ENCODE peak calls at places on chromosomes 4 and X, in five cellular contexts. F is NCI-H1694 treated with DMSO at 0.1 percent for 48 hours; H is T-helper 2 cell; A is stimulated activated CD8-positive, alpha-beta memory T cell treated with anti-CD3 and anti-CD28 coated beads, Interleukin-15, amount 100 ng/mL, for 24 hours; P is Caki2. S is an unnamed sample.

GRCh38 chr4:128831526-128832252 is 22.2 kb downstream of the JADE1 start:
- DNase-seq in F (no peak), A (no peak), P (peak), H (no peak), S (no peak)

GRCh38 chr4:89769856-89770255 is 67.1 kb downstream of the SNCA start:
- DNase-seq in F (no peak), H (no peak), P (no peak), A (no peak), S (no peak)

GRCh38 chr4:188976644-188977115 is 837.4 kb downstream of the TRIML1 start:
- DNase-seq in H (no peak), F (no peak), A (no peak), P (peak), S (no peak)

GRCh38 chrX:103879339-103879738 is 47.3 kb upstream of the RAB9B start:
- DNase-seq in F (no peak), A (no peak), P (peak), H (no peak), S (no peak)

GRCh38 chrX:106948641-106949040 is 28.4 kb downstream of the CLDN2 start:
- DNase-seq in P (no peak), A (no peak), H (no peak), F (no peak), S (no peak)

GRCh38 chr4:7777017-7777710 is 162.5 kb downstream of the AFAP1 start:
- DNase-seq in H (no peak), A (no peak), F (no peak), P (no peak), S (no peak)

GRCh38 chrX:23828894-23829293 is 45.9 kb downstream of the SAT1 start:
- DNase-seq in H (no peak), F (no peak), P (no peak), A (no peak), S (no peak)

GRCh38 chrX:105375816-105376215 is 155.3 kb upstream of the TEX13A start:
- DNase-seq in H (no peak), F (no peak), P (no peak), A (no peak), S (no peak)

GRCh38 chr4:107490116-107490515 is 229.9 kb downstream of the PAPSS1 start:
- DNase-seq in A (no peak), H (no peak), F (no peak), P (no peak), S (no peak)

GRCh38 chrX:11890843-11891514 is 132.9 kb downstream of the MSL3 start:
- DNase-seq in A (no peak), F (peak), H (no peak), P (no peak), S (no peak)

GRCh38 chrX:116230136-116230886 is 59.8 kb downstream of the AGTR2 start:
- DNase-seq in F (no peak), A (no peak), H (no peak), P (no peak), S (no peak)

GRCh38 chr4:106587558-106587957 is 219.0 kb upstream of the GIMD1 start:
- DNase-seq in H (no peak), F (no peak), P (peak), A (no peak), S (no peak)

GRCh38 chrX:17710836-17711235 is 26.5 kb upstream of the SCML1 start:
- DNase-seq in F (no peak), A (no peak), H (no peak), P (no peak), S (no peak)